ENCODE peak calls at places on chromosomes 2 and 18, in ten cellular contexts. V, K, T, S, G, F, N, Z, Y and I are unnamed samples.
A peak's percentile ranks its signal among the peaks of the same experiment; 100 is the strongest.

GRCh38 chr2:192183296-192183695 is 11.4 kb downstream of the TMEFF2 start:
- DNase-seq in V (no peak), K (no peak), T (no peak), S (no peak), G (no peak), F (no peak), N (no peak), Z (no peak), Y (no peak), I (no peak)

GRCh38 chr2:60756097-60757087 is at the start of gene PAPOLG:
- DNase-seq in V (peak; percentile 98), K (peak; percentile 97), T (peak; percentile 94), S (peak; percentile 98), G (peak; percentile 98), F (peak; percentile 95), N (peak; percentile 97), Z (peak; percentile 97), Y (peak; percentile 98), I (peak; percentile 98)

GRCh38 chr2:235713244-235713643 is 219.4 kb downstream of the AGAP1 start:
- DNase-seq in V (no peak), K (no peak), T (no peak), S (no peak), G (no peak), F (no peak), N (no peak), Z (no peak), Y (no peak), I (no peak)

GRCh38 chr2:14751581-14751980 is 119.1 kb downstream of the LRATD1 start:
- DNase-seq in V (no peak), K (no peak), T (no peak), S (no peak), G (no peak), F (no peak), N (no peak), Z (no peak), Y (no peak), I (no peak)

GRCh38 chr18:26190506-26190905 is 35.7 kb upstream of the TAF4B start:
- DNase-seq in V (no peak), K (peak; percentile 16), T (no peak), S (no peak), G (no peak), F (no peak), N (no peak), Z (no peak), Y (peak; percentile 94), I (no peak)

GRCh38 chr2:229901819-229902218 is 20.0 kb downstream of the TRIP12 start:
- DNase-seq in V (no peak), K (no peak), T (peak; percentile 74), S (no peak), G (no peak), F (no peak), N (no peak), Z (no peak), Y (no peak), I (no peak)

GRCh38 chr2:234292205-234292954 is 204.5 kb downstream of the ARL4C start:
- DNase-seq in V (no peak), K (peak; percentile 55), T (peak; percentile 90), S (no peak), G (no peak), F (peak; percentile 66), N (no peak), Z (no peak), Y (peak; percentile 93), I (no peak)

GRCh38 chr2:177738461-177739234 is 333.9 kb downstream of the PDE11A start:
- DNase-seq in V (no peak), K (no peak), T (no peak), S (no peak), G (no peak), F (no peak), N (no peak), Z (no peak), Y (no peak), I (no peak)

GRCh38 chr18:64002581-64002980 is 32.7 kb downstream of the SERPINB8 start:
- DNase-seq in V (no peak), K (no peak), T (no peak), S (no peak), G (no peak), F (no peak), N (no peak), Z (no peak), Y (no peak), I (no peak)

GRCh38 chr2:2108756-2109155 is 222.3 kb downstream of the MYT1L start:
- DNase-seq in V (no peak), K (no peak), T (no peak), S (no peak), G (no peak), F (no peak), N (no peak), Z (no peak), Y (no peak), I (no peak)
- H3K9me3 ChIP-seq in V (no peaks in the 10 kb centered on the region), K (no peaks in the 10 kb centered on the region), T (no peaks in the 10 kb centered on the region), S (no peaks in the 10 kb centered on the region), G (no peaks in the 10 kb centered on the region), F (no peaks in the 10 kb centered on the region), N (no peaks in the 10 kb centered on the region), Z (no peaks in the 10 kb centered on the region), Y (no peaks in the 10 kb centered on the region), I (no peaks in the 10 kb centered on the region)

DNA sequence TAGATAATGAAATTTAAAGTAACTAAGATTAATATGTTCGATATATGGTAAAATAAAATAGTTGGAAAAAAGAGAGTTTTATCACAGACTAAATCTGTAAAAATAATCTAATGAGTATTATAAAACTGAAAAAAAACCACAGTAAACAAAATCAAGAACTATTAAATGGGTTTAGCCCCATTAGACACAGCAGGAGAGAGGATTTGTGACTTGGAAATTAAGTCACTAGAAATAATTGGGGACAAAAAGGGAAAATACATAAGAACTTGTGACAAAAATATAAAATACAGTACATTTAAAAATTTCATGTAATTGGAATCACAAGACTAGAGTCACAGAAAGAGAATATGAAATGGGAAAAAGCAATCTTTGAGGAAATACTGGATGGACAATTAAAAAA is 1114.6 kb upstream of the KLHL29 start:
- DNase-seq in V (no peak), K (no peak), T (no peak), S (no peak), G (no peak), F (no peak), N (no peak), Z (no peak), Y (no peak), I (no peak)
- H3K9me3 ChIP-seq in V (peaks cover 17% of the 10 kb centered on the region), K (no peaks in the 10 kb centered on the region), T (no peaks in the 10 kb centered on the region), S (no peaks in the 10 kb centered on the region), G (no peaks in the 10 kb centered on the region), F (no peaks in the 10 kb centered on the region), N (no peaks in the 10 kb centered on the region), Z (no peaks in the 10 kb centered on the region), Y (no peaks in the 10 kb centered on the region), I (no peaks in the 10 kb centered on the region)

GRCh38 chr2:5190023-5190422 is 502.2 kb upstream of the SOX11 start:
- DNase-seq in V (no peak), K (no peak), T (no peak), S (no peak), G (no peak), F (no peak), N (no peak), Z (no peak), Y (no peak), I (no peak)
- H3K9me3 ChIP-seq in V (peaks cover 4% of the 10 kb centered on the region), K (no peaks in the 10 kb centered on the region), T (no peaks in the 10 kb centered on the region), S (no peaks in the 10 kb centered on the region), G (no peaks in the 10 kb centered on the region), F (no peaks in the 10 kb centered on the region), N (no peaks in the 10 kb centered on the region), Z (no peaks in the 10 kb centered on the region), Y (no peaks in the 10 kb centered on the region), I (no peaks in the 10 kb centered on the region)

GRCh38 chr18:21080576-21080975 is 31.0 kb downstream of the ROCK1 start:
- DNase-seq in V (no peak), K (no peak), T (no peak), S (no peak), G (no peak), F (no peak), N (no peak), Z (no peak), Y (no peak), I (no peak)
- H3K9me3 ChIP-seq in V (peaks cover 9% of the 10 kb centered on the region), K (no peaks in the 10 kb centered on the region), T (no peaks in the 10 kb centered on the region), S (no peaks in the 10 kb centered on the region), G (no peaks in the 10 kb centered on the region), F (no peaks in the 10 kb centered on the region), N (no peaks in the 10 kb centered on the region), Z (no peaks in the 10 kb centered on the region), Y (peaks cover 44% of the 10 kb centered on the region), I (no peaks in the 10 kb centered on the region)

GRCh38 chr2:212863185-212863588 is 288.2 kb downstream of the IKZF2 start:
- DNase-seq in V (peak; percentile 79), K (no peak), T (peak; percentile 24), S (no peak), G (peak; percentile 42), F (peak; percentile 1), N (no peak), Z (no peak), Y (peak; percentile 84), I (no peak)
- H3K9me3 ChIP-seq in V (peaks cover 35% of the 10 kb centered on the region), K (peaks cover 17% of the 10 kb centered on the region), T (no peaks in the 10 kb centered on the region), S (no peaks in the 10 kb centered on the region), G (peaks cover 30% of the 10 kb centered on the region), F (no peaks in the 10 kb centered on the region), N (no peaks in the 10 kb centered on the region), Z (peaks cover 14% of the 10 kb centered on the region), Y (peaks cover 39% of the 10 kb centered on the region), I (peaks cover 1% of the 10 kb centered on the region)

GRCh38 chr2:150341982-150342680 is 145.3 kb downstream of the RND3 start:
- DNase-seq in V (no peak), K (no peak), T (no peak), S (no peak), G (no peak), F (no peak), N (no peak), Z (no peak), Y (no peak), I (no peak)
- H3K9me3 ChIP-seq in V (peaks cover 6% of the 10 kb centered on the region), K (no peaks in the 10 kb centered on the region), T (no peaks in the 10 kb centered on the region), S (no peaks in the 10 kb centered on the region), G (no peaks in the 10 kb centered on the region), F (no peaks in the 10 kb centered on the region), N (no peaks in the 10 kb centered on the region), Z (no peaks in the 10 kb centered on the region), Y (no peaks in the 10 kb centered on the region), I (no peaks in the 10 kb centered on the region)

GRCh38 chr2:5123597-5124196 is 568.5 kb upstream of the SOX11 start:
- DNase-seq in V (no peak), K (no peak), T (no peak), S (no peak), G (no peak), F (no peak), N (no peak), Z (no peak), Y (no peak), I (no peak)
- H3K9me3 ChIP-seq in V (no peaks in the 10 kb centered on the region), K (no peaks in the 10 kb centered on the region), T (no peaks in the 10 kb centered on the region), S (peaks cover 4% of the 10 kb centered on the region), G (no peaks in the 10 kb centered on the region), F (no peaks in the 10 kb centered on the region), N (no peaks in the 10 kb centered on the region), Z (no peaks in the 10 kb centered on the region), Y (no peaks in the 10 kb centered on the region), I (no peaks in the 10 kb centered on the region)

DNA sequence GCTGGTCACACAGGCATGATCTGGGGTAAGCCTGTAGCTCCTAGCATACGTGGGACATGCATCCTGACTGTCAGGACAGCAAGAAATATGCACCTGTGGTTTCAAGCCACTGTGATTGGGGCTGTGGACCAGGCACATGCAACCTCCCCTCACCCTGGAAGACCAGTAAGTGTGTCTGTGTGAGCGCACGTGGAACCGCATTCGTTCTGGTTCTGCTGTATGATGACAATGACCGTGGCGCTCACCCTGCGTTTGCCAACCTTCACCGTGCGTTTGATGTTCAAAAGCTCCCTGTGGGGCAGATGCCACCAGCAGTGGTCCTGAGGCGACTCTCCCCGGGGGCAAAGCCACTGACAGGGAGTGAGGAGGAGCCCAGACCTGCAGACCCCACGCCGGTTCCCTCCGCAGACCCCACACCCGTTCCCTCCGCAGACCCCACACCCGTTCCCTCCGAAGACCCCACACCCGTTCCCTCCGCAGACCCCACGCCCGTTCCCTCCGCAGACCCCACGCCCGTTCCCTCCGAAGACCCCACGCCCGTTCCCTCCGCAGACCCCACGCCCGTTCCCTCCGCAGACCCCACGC is 189.6 kb downstream of the TMEM18 start:
- DNase-seq in V (no peak), K (no peak), T (no peak), S (no peak), G (no peak), F (no peak), N (no peak), Z (no peak), Y (no peak), I (no peak)
- H3K9me3 ChIP-seq in V (no peaks in the 10 kb centered on the region), K (no peaks in the 10 kb centered on the region), T (no peaks in the 10 kb centered on the region), S (no peaks in the 10 kb centered on the region), G (no peaks in the 10 kb centered on the region), F (no peaks in the 10 kb centered on the region), N (no peaks in the 10 kb centered on the region), Z (no peaks in the 10 kb centered on the region), Y (no peaks in the 10 kb centered on the region), I (no peaks in the 10 kb centered on the region)